ENCODE peak calls at places on chromosomes 13 and 19, in nine cellular contexts. One of them, this sample, is unnamed. For H3K36me3, the result is how much of the 10 kb centered on the place peaks cover.

GRCh38 chr19:17496337-17496997 is 15.0 kb upstream of the PGLS start:
- DNase-seq in transverse colon: peak
- DNase-seq in brain microvascular endothelial cell: peak
- DNase-seq in MM.1S: peak
- DNase-seq in left ventricle myocardium inferior: peak
- DNase-seq in body of pancreas: peak
- DNase-seq in esophagus squamous epithelium: no peak
- DNase-seq in CD8-positive, alpha-beta T cell: peak
- DNase-seq in mammary epithelial cell: peak
- DNase-seq in this sample: peak

GRCh38 chr13:96053003-96053703 is at the start of gene UGGT2:
- DNase-seq in transverse colon: peak
- DNase-seq in brain microvascular endothelial cell: peak
- DNase-seq in MM.1S: peak
- DNase-seq in left ventricle myocardium inferior: peak
- DNase-seq in body of pancreas: peak
- DNase-seq in esophagus squamous epithelium: peak
- DNase-seq in CD8-positive, alpha-beta T cell: no peak
- DNase-seq in mammary epithelial cell: peak
- DNase-seq in this sample: peak

GRCh38 chr19:51417107-51417806 is at the start of gene SIGLEC10:
- DNase-seq in transverse colon: peak
- DNase-seq in brain microvascular endothelial cell: no peak
- DNase-seq in MM.1S: no peak
- DNase-seq in left ventricle myocardium inferior: peak
- DNase-seq in body of pancreas: peak
- DNase-seq in esophagus squamous epithelium: peak
- DNase-seq in CD8-positive, alpha-beta T cell: no peak
- DNase-seq in mammary epithelial cell: no peak
- DNase-seq in this sample: peak

GRCh38 chr19:7975037-7975436 is 30.4 kb downstream of the ELAVL1 start:
- DNase-seq in transverse colon: no peak
- DNase-seq in brain microvascular endothelial cell: no peak
- DNase-seq in MM.1S: no peak
- DNase-seq in left ventricle myocardium inferior: peak
- DNase-seq in body of pancreas: no peak
- DNase-seq in esophagus squamous epithelium: no peak
- DNase-seq in CD8-positive, alpha-beta T cell: no peak
- DNase-seq in mammary epithelial cell: no peak
- DNase-seq in this sample: no peak

GRCh38 chr19:45009625-45010255 is 8.5 kb downstream of the RELB start:
- DNase-seq in transverse colon: no peak
- DNase-seq in brain microvascular endothelial cell: no peak
- DNase-seq in MM.1S: no peak
- DNase-seq in left ventricle myocardium inferior: no peak
- DNase-seq in body of pancreas: no peak
- DNase-seq in esophagus squamous epithelium: no peak
- DNase-seq in CD8-positive, alpha-beta T cell: no peak
- DNase-seq in mammary epithelial cell: no peak
- DNase-seq in this sample: no peak

GRCh38 chr19:7894612-7895309 is 6.5 kb downstream of the LRRC8E start:
- DNase-seq in transverse colon: peak
- DNase-seq in brain microvascular endothelial cell: no peak
- DNase-seq in MM.1S: no peak
- DNase-seq in left ventricle myocardium inferior: no peak
- DNase-seq in body of pancreas: peak
- DNase-seq in esophagus squamous epithelium: no peak
- DNase-seq in CD8-positive, alpha-beta T cell: no peak
- DNase-seq in mammary epithelial cell: no peak
- DNase-seq in this sample: no peak

GRCh38 chr19:7257148-7258041 is 36.8 kb downstream of the INSR start:
- DNase-seq in transverse colon: peak
- DNase-seq in brain microvascular endothelial cell: peak
- DNase-seq in MM.1S: no peak
- DNase-seq in left ventricle myocardium inferior: no peak
- DNase-seq in body of pancreas: peak
- DNase-seq in esophagus squamous epithelium: no peak
- DNase-seq in CD8-positive, alpha-beta T cell: no peak
- DNase-seq in mammary epithelial cell: peak
- DNase-seq in this sample: no peak

GRCh38 chr19:44939668-44940067 is 2.4 kb upstream of the APOC4 start:
- DNase-seq in transverse colon: no peak
- DNase-seq in brain microvascular endothelial cell: no peak
- DNase-seq in MM.1S: no peak
- DNase-seq in left ventricle myocardium inferior: no peak
- DNase-seq in body of pancreas: no peak
- DNase-seq in esophagus squamous epithelium: no peak
- DNase-seq in CD8-positive, alpha-beta T cell: no peak
- DNase-seq in mammary epithelial cell: no peak
- DNase-seq in this sample: no peak

GRCh38 chr19:35347171-35347929 is at the start of gene FFAR1:
- DNase-seq in transverse colon: peak
- DNase-seq in brain microvascular endothelial cell: no peak
- DNase-seq in MM.1S: no peak
- DNase-seq in left ventricle myocardium inferior: no peak
- DNase-seq in body of pancreas: peak
- DNase-seq in esophagus squamous epithelium: no peak
- DNase-seq in CD8-positive, alpha-beta T cell: no peak
- DNase-seq in mammary epithelial cell: no peak
- DNase-seq in this sample: peak

GRCh38 chr19:3163230-3163886 is 15.2 kb upstream of the S1PR4 start:
- DNase-seq in transverse colon: peak
- DNase-seq in brain microvascular endothelial cell: peak
- DNase-seq in MM.1S: peak
- DNase-seq in left ventricle myocardium inferior: peak
- DNase-seq in body of pancreas: peak
- DNase-seq in esophagus squamous epithelium: no peak
- DNase-seq in CD8-positive, alpha-beta T cell: peak
- DNase-seq in mammary epithelial cell: peak
- DNase-seq in this sample: no peak

GRCh38 chr13:47611664-47612288 is 389.3 kb downstream of the SUCLA2 start:
- DNase-seq in transverse colon: no peak
- DNase-seq in brain microvascular endothelial cell: peak
- DNase-seq in MM.1S: no peak
- DNase-seq in left ventricle myocardium inferior: no peak
- DNase-seq in body of pancreas: no peak
- DNase-seq in esophagus squamous epithelium: no peak
- DNase-seq in CD8-positive, alpha-beta T cell: no peak
- DNase-seq in mammary epithelial cell: peak
- DNase-seq in this sample: no peak

GRCh38 chr13:28489536-28489935 is 5.4 kb downstream of the FLT1 start:
- DNase-seq in transverse colon: no peak
- DNase-seq in brain microvascular endothelial cell: no peak
- DNase-seq in MM.1S: no peak
- DNase-seq in left ventricle myocardium inferior: no peak
- DNase-seq in body of pancreas: no peak
- DNase-seq in esophagus squamous epithelium: no peak
- DNase-seq in CD8-positive, alpha-beta T cell: no peak
- DNase-seq in mammary epithelial cell: no peak
- DNase-seq in this sample: no peak

GRCh38 chr19:4391701-4392543 is 8.4 kb downstream of the SH3GL1 start:
- DNase-seq in transverse colon: no peak
- DNase-seq in brain microvascular endothelial cell: no peak
- DNase-seq in MM.1S: no peak
- DNase-seq in left ventricle myocardium inferior: peak
- DNase-seq in body of pancreas: no peak
- DNase-seq in esophagus squamous epithelium: no peak
- DNase-seq in CD8-positive, alpha-beta T cell: no peak
- DNase-seq in mammary epithelial cell: peak
- DNase-seq in this sample: no peak

GRCh38 chr19:4389064-4389375 is 11.3 kb downstream of the SH3GL1 start:
- DNase-seq in transverse colon: no peak
- DNase-seq in brain microvascular endothelial cell: no peak
- DNase-seq in MM.1S: no peak
- DNase-seq in left ventricle myocardium inferior: no peak
- DNase-seq in body of pancreas: no peak
- DNase-seq in esophagus squamous epithelium: no peak
- DNase-seq in CD8-positive, alpha-beta T cell: no peak
- DNase-seq in mammary epithelial cell: no peak
- DNase-seq in this sample: no peak

GRCh38 chr19:4389511-4390016 is 10.8 kb downstream of the SH3GL1 start:
- DNase-seq in transverse colon: no peak
- DNase-seq in brain microvascular endothelial cell: no peak
- DNase-seq in MM.1S: no peak
- DNase-seq in left ventricle myocardium inferior: no peak
- DNase-seq in body of pancreas: no peak
- DNase-seq in esophagus squamous epithelium: no peak
- DNase-seq in CD8-positive, alpha-beta T cell: no peak
- DNase-seq in mammary epithelial cell: no peak
- DNase-seq in this sample: no peak

GRCh38 chr19:4390017-4390861 is 10.1 kb downstream of the SH3GL1 start:
- DNase-seq in transverse colon: peak
- DNase-seq in brain microvascular endothelial cell: no peak
- DNase-seq in MM.1S: no peak
- DNase-seq in left ventricle myocardium inferior: peak
- DNase-seq in body of pancreas: peak
- DNase-seq in esophagus squamous epithelium: no peak
- DNase-seq in CD8-positive, alpha-beta T cell: no peak
- DNase-seq in mammary epithelial cell: peak
- DNase-seq in this sample: no peak

GRCh38 chr19:4390862-4391693 is 9.3 kb downstream of the SH3GL1 start:
- DNase-seq in transverse colon: no peak
- DNase-seq in brain microvascular endothelial cell: no peak
- DNase-seq in MM.1S: no peak
- DNase-seq in left ventricle myocardium inferior: no peak
- DNase-seq in body of pancreas: no peak
- DNase-seq in esophagus squamous epithelium: no peak
- DNase-seq in CD8-positive, alpha-beta T cell: no peak
- DNase-seq in mammary epithelial cell: peak
- DNase-seq in this sample: no peak
- H3K4me3 ChIP-seq in transverse colon: no peak
- H3K4me3 ChIP-seq in brain microvascular endothelial cell: no peak
- H3K4me3 ChIP-seq in MM.1S: no peak
- H3K4me3 ChIP-seq in left ventricle myocardium inferior: peak
- H3K4me3 ChIP-seq in body of pancreas: no peak
- H3K4me3 ChIP-seq in esophagus squamous epithelium: peak
- H3K4me3 ChIP-seq in CD8-positive, alpha-beta T cell: no peak
- H3K4me3 ChIP-seq in mammary epithelial cell: no peak
- H3K4me3 ChIP-seq in this sample: no peak

DNA sequence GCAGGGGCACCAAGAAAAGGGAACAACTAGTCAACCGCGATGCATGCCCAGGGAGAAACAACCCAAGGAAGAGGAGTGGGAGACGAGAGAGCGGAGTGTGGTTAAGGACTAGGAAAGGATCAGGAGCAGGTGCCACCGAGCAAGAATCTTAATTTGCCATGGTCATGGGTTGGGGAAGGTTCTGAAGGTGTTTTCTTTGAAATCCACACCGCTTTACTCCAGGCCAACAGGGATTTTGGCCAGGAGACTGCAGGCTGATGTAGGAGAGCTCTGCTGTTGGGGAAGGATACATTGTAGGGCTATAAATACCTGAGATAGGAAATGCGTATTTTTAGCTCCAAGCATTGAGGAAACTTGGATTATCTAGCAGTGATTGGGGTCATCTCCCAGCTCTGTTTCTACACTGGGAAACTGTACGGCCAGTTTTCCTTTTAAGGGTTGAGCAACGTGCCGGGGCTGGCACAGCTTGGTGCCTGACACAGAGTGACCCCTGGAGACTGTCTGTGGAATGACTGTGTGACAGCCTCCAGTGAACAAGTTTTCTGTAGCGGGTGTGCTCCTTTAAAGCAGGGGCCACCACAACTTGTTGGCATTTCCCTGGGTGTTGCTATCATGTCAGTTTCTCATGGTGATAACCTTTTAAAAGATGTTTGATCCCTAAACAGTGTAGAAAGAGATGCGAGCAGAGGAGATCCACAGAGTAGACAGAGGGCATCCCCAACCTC is 34.2 kb downstream of the ZNF536 start:
- DNase-seq in transverse colon: peak
- DNase-seq in brain microvascular endothelial cell: no peak
- DNase-seq in MM.1S: no peak
- DNase-seq in left ventricle myocardium inferior: peak
- DNase-seq in body of pancreas: peak
- DNase-seq in esophagus squamous epithelium: no peak
- DNase-seq in CD8-positive, alpha-beta T cell: no peak
- DNase-seq in mammary epithelial cell: no peak
- DNase-seq in this sample: no peak
- TF ChIP-seq CTCF in transverse colon: peak
- TF ChIP-seq CTCF in brain microvascular endothelial cell: peak
- TF ChIP-seq CTCF in MM.1S: peak
- TF ChIP-seq CTCF in left ventricle myocardium inferior: peak
- TF ChIP-seq CTCF in body of pancreas: no peak
- TF ChIP-seq CTCF in esophagus squamous epithelium: no peak
- TF ChIP-seq CTCF in CD8-positive, alpha-beta T cell: no peak
- TF ChIP-seq CTCF in mammary epithelial cell: no peak
- TF ChIP-seq CTCF in this sample: peak

DNA sequence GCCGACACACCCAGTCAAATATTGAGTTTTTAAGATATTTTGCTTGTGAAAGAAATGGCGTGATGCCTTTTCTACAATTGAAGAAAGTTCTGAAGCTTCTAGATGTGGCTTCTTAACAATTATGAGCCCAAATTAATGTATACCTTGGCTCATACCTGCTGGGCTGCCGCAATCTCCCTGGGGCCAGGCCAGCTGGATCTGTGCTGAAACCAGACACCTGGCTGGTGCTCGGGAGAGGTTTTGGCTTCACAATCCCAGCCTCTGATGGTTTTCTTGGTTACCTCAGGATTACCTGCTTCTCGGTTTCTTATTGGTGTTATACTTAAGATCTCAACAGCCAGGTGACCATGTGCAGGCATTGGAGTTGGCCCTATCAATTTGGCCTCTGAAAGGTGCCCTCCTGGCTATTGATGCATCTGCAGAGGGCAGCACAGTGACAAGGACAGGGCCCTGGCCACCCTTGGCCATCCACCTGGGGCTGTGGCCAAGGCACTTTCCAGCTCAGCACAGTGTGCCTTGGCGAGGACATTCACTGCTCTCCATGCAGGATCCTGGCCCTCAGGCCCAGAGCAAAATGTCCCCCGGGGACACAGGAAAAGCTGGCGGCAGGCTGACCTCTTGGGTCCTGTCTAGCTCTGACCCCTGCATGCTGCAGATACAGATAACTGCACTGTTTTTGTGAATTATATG is 305.0 kb downstream of the ZNF536 start:
- DNase-seq in transverse colon: no peak
- DNase-seq in brain microvascular endothelial cell: no peak
- DNase-seq in MM.1S: no peak
- DNase-seq in left ventricle myocardium inferior: no peak
- DNase-seq in body of pancreas: peak
- DNase-seq in esophagus squamous epithelium: no peak
- DNase-seq in CD8-positive, alpha-beta T cell: no peak
- DNase-seq in mammary epithelial cell: no peak
- DNase-seq in this sample: no peak
- H3K36me3 ChIP-seq in transverse colon: under half
- H3K36me3 ChIP-seq in brain microvascular endothelial cell: under half
- H3K36me3 ChIP-seq in MM.1S: under half
- H3K36me3 ChIP-seq in left ventricle myocardium inferior: under half
- H3K36me3 ChIP-seq in body of pancreas: under half
- H3K36me3 ChIP-seq in esophagus squamous epithelium: under half
- H3K36me3 ChIP-seq in CD8-positive, alpha-beta T cell: under half
- H3K36me3 ChIP-seq in mammary epithelial cell: under half
- H3K36me3 ChIP-seq in this sample: under half

DNA sequence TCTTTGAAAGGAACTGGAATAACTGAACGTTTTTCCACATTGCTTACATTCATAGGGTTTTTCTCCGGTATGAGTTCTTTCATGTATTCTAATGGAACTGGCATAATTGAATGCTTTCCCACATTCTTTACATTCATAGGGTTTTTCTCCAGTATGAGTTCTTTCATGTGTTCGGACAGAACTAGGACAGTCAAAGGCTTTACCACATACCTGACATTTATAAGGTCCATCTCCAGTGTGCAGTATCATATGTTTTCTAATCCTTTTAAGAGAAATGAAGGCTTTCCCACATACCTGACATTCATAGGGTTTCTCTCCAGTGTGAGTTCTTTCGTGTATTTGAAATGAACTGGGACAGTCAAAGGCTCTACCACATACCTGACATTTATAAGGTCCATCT is 24.7 kb downstream of the ZNF564 start:
- DNase-seq in transverse colon: no peak
- DNase-seq in brain microvascular endothelial cell: no peak
- DNase-seq in MM.1S: no peak
- DNase-seq in left ventricle myocardium inferior: no peak
- DNase-seq in body of pancreas: no peak
- DNase-seq in esophagus squamous epithelium: no peak
- DNase-seq in CD8-positive, alpha-beta T cell: no peak
- DNase-seq in mammary epithelial cell: no peak
- DNase-seq in this sample: no peak
- H3K4me3 ChIP-seq in transverse colon: peak
- H3K4me3 ChIP-seq in brain microvascular endothelial cell: no peak
- H3K4me3 ChIP-seq in MM.1S: no peak
- H3K4me3 ChIP-seq in left ventricle myocardium inferior: no peak
- H3K4me3 ChIP-seq in body of pancreas: no peak
- H3K4me3 ChIP-seq in esophagus squamous epithelium: no peak
- H3K4me3 ChIP-seq in CD8-positive, alpha-beta T cell: peak
- H3K4me3 ChIP-seq in mammary epithelial cell: no peak
- H3K4me3 ChIP-seq in this sample: no peak

This sample was measured in GM06990.